ENCODE peak calls at places on chromosomes 4 and X, in nine cellular contexts. N, T, V, L, O, E, Y, A and S are unnamed samples.

GRCh38 chrX:101395789-101396188 is 5.0 kb downstream of the RPL36A start:
- DNase-seq in T (no peak), O (no peak), V (no peak), A (no peak), L (peak; percentile 40), N (no peak), E (no peak), Y (no peak), S (no peak)

GRCh38 chr4:4990857-4991540 is 28.3 kb downstream of the CYTL1 start:
- DNase-seq in N (peak; percentile 91), L (peak; percentile 78), V (peak; percentile 93), T (peak; percentile 62), O (peak; percentile 72), Y (peak; percentile 78), E (peak; percentile 75), A (no peak), S (peak; percentile 2)

GRCh38 chr4:116872308-116872707 is 213.1 kb downstream of the TRAM1L1 start:
- DNase-seq in T (no peak), N (no peak), V (no peak), A (no peak), E (no peak), O (no peak), L (no peak), Y (no peak), S (no peak)

GRCh38 chr4:176137626-176138025 is 57.8 kb downstream of the SPATA4 start:
- DNase-seq in T (peak; percentile 60), E (peak; percentile 46), Y (no peak), N (no peak), L (no peak), V (no peak), O (no peak), A (no peak), S (no peak)

GRCh38 chr4:87014284-87014782 is 79.5 kb downstream of the AFF1 start:
- DNase-seq in N (no peak), V (no peak), A (no peak), O (no peak), E (peak; percentile 24), Y (no peak), L (peak; percentile 52), T (peak; percentile 39), S (no peak)

GRCh38 chrX:70166601-70167590 is 10.4 kb upstream of the DGAT2L6 start:
- DNase-seq in L (peak; percentile 73), A (no peak), V (no peak), T (peak; percentile 83), N (no peak), O (no peak), E (peak; percentile 67), Y (no peak), S (no peak)

GRCh38 chr4:8817813-8818062 is 53.9 kb downstream of the HMX1 start:
- DNase-seq in A (no peak), N (no peak), V (no peak), O (no peak), L (no peak), T (no peak), Y (no peak), E (no peak), S (no peak)

GRCh38 chr4:6332042-6332668 is 62.5 kb downstream of the WFS1 start:
- DNase-seq in N (no peak), Y (no peak), T (peak; percentile 15), A (no peak), L (peak; percentile 33), V (no peak), E (no peak), O (no peak), S (no peak)

GRCh38 chr4:164700471-164700870 is 53.5 kb upstream of the SMIM31 start:
- DNase-seq in V (no peak), A (peak; percentile 6), O (no peak), T (no peak), N (no peak), L (no peak), E (no peak), Y (no peak), S (no peak)

GRCh38 chrX:143571521-143571920 is 54.2 kb upstream of the SPANXN3 start:
- DNase-seq in T (no peak), Y (no peak), O (no peak), E (no peak), N (no peak), L (no peak), A (no peak), V (no peak), S (no peak)

GRCh38 chrX:11553594-11553993 is 112.1 kb downstream of the ARHGAP6 start:
- DNase-seq in T (no peak), O (no peak), V (no peak), Y (no peak), A (no peak), N (no peak), E (no peak), L (no peak), S (no peak)

GRCh38 chrX:38632516-38632915 is 71.2 kb downstream of the TSPAN7 start:
- DNase-seq in E (no peak), T (no peak), A (no peak), Y (no peak), O (no peak), N (no peak), V (no peak), L (no peak), S (no peak)

GRCh38 chr4:147791870-147792269 is 60.0 kb downstream of the ARHGAP10 start:
- DNase-seq in T (no peak), L (no peak), A (no peak), V (no peak), E (no peak), Y (no peak), O (no peak), N (no peak), S (no peak)
- H3K4me1 ChIP-seq in T (peaks cover 23% of the 10 kb centered on the region), L (peaks cover 15% of the 10 kb centered on the region), A (no peaks in the 10 kb centered on the region), V (no peaks in the 10 kb centered on the region), E (peaks cover 13% of the 10 kb centered on the region), Y (peaks cover 43% of the 10 kb centered on the region), O (peaks cover 69% of the 10 kb centered on the region), N (peaks cover 50% of the 10 kb centered on the region), S (peaks cover 19% of the 10 kb centered on the region)

GRCh38 chrX:115952417-115953092 is 218.0 kb upstream of the AGTR2 start:
- DNase-seq in A (no peak), T (no peak), E (no peak), O (no peak), N (no peak), Y (no peak), V (no peak), L (no peak), S (no peak)
- H3K4me3 ChIP-seq in A (no peak overlapping the region), T (no peak overlapping the region), E (no peak overlapping the region), O (no peak overlapping the region), N (no peak overlapping the region), Y (no peak overlapping the region), V (no peak overlapping the region), L (no peak overlapping the region), S (no peak overlapping the region)

GRCh38 chrX:1502241-1502640 is 34.7 kb downstream of the P2RY8 start:
- DNase-seq in Y (no peak), E (no peak), A (no peak), O (no peak), V (peak; percentile 5), L (no peak), T (no peak), N (peak; percentile 30), S (no peak)

GRCh38 chrX:1506916-1507315 is 30.1 kb downstream of the P2RY8 start:
- DNase-seq in T (no peak), E (no peak), A (peak; percentile 2), O (no peak), L (no peak), Y (no peak), N (no peak), V (no peak), S (no peak)

GRCh38 chrX:1502853-1503252 is 34.1 kb downstream of the P2RY8 start:
- DNase-seq in L (no peak), A (no peak), N (no peak), V (no peak), E (no peak), Y (no peak), T (no peak), O (no peak), S (no peak)

GRCh38 chrX:1496076-1496475 is 40.9 kb downstream of the P2RY8 start:
- DNase-seq in O (no peak), T (no peak), E (no peak), V (no peak), A (peak; percentile 10), N (peak; percentile 40), Y (no peak), L (no peak), S (no peak)

DNA sequence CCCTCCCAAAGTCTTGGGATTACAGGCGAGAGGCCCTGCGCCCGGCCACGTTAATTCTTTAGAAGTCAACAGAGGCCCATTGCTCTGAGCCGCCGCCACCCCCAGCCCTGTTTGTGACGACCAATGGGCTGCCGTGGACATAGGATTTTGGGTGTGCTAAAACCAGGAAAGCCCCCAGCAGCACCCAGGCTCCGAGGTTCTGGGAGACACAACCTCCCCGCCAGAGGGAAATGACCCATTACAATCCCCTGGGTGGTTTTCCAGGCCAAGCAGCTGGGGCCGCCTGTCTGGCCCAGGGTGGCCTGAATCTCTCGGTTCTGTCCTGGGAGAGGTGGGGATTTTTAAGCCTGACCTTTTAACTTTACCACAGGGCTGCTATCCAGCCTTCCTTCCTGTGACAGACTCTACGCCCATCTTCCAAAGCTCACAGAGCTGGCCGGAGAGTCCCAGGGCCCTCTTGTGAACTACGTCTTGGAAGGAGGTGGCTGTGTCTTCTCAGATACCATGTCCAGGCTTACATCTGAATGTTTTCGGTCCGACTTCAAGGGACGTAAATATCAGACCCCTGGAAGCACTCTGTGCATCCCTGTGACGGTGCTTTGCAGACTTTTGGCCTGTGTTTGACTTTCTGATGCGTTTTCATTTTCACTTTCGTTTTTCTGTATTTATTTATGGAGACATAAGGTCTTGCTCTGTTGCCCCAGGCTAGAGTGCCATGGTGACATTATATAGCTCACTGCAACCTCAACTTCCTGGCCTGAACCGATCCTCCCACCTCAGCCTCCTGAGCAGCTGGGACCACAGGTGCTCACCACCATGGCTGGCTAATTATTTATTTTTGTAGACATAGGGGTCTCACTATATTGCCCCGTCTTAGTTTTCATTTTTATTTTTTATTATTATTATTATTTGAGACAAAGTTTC is 36.0 kb downstream of the P2RY8 start:
- DNase-seq in T (no peak), E (no peak), O (no peak), N (peak; percentile 54), A (peak; percentile 56), Y (no peak), V (no peak), L (no peak), S (no peak)
- H3K27ac ChIP-seq in T (no peak overlapping the region), E (no peak overlapping the region), O (peak overlapping the region; percentile 84), N (peak overlapping the region; percentile 30), A (peak overlapping the region; percentile 57), Y (peak overlapping the region; percentile 89), V (peak overlapping the region; percentile 24), L (no peak overlapping the region), S (peak overlapping the region; percentile 36)

GRCh38 chrX:39909996-39910395 is 187.8 kb downstream of the BCOR start:
- DNase-seq in Y (no peak), O (no peak), L (no peak), T (no peak), V (no peak), N (no peak), A (no peak), E (no peak), S (no peak)

GRCh38 chrX:39905475-39905889 is 192.3 kb downstream of the BCOR start:
- DNase-seq in T (peak; percentile 19), L (peak; percentile 69), O (no peak), Y (no peak), E (no peak), V (peak; percentile 51), N (no peak), A (no peak), S (no peak)

GRCh38 chrX:39910651-39911050 is 187.1 kb downstream of the BCOR start:
- DNase-seq in L (no peak), E (no peak), A (no peak), O (no peak), Y (no peak), T (no peak), V (no peak), N (no peak), S (no peak)

GRCh38 chrX:39905946-39906345 is 191.8 kb downstream of the BCOR start:
- DNase-seq in O (no peak), L (no peak), V (no peak), N (no peak), T (no peak), E (no peak), A (no peak), Y (no peak), S (no peak)

GRCh38 chrX:39907964-39908616 is 189.7 kb downstream of the BCOR start:
- DNase-seq in L (peak; percentile 85), E (peak; percentile 93), A (no peak), O (peak; percentile 52), Y (peak; percentile 54), N (peak; percentile 68), T (peak; percentile 95), V (peak; percentile 60), S (no peak)
- H3K4me1 ChIP-seq in L (peaks cover 13% of the 10 kb centered on the region), E (peaks cover 33% of the 10 kb centered on the region), A (no peaks in the 10 kb centered on the region), O (peaks cover 19% of the 10 kb centered on the region), Y (no peaks in the 10 kb centered on the region), N (peaks cover 31% of the 10 kb centered on the region), T (peaks cover 20% of the 10 kb centered on the region), V (no peaks in the 10 kb centered on the region), S (no peaks in the 10 kb centered on the region)